ENCODE peak calls at places on chromosomes 2 and 18, in five cellular contexts. W is BE2C, V is esophagus squamous epithelium, K is GM23248, S is mesenchymal stem cell. X is an unnamed sample. For H3K27me3, the result is how much of the 10 kb centered on the place peaks cover.

GRCh38 chr18:57004366-57005121 is 142.3 kb upstream of the BOD1L2 start:
- DNase-seq in W (no peak), V (no peak), K (peak), S (peak), X (no peak)

GRCh38 chr2:9885036-9885684 is 41.9 kb downstream of the TAF1B start:
- DNase-seq in W (no peak), V (no peak), K (peak), S (no peak), X (no peak)

GRCh38 chr2:170816499-170817246 is at the start of gene GAD1:
- DNase-seq in W (no peak), V (no peak), K (peak), S (peak), X (no peak)

GRCh38 chr2:20617081-20617575 is 33.8 kb downstream of the HS1BP3 start:
- DNase-seq in W (peak), V (no peak), K (no peak), S (peak), X (peak)

GRCh38 chr2:96888082-96889011 is 18.5 kb upstream of the SEMA4C start:
- DNase-seq in W (no peak), V (no peak), K (no peak), S (no peak), X (no peak)

GRCh38 chr2:128314348-128315121 is 4.1 kb downstream of the HS6ST1 start:
- DNase-seq in W (no peak), V (no peak), K (no peak), S (no peak), X (peak)

GRCh38 chr2:188217266-188217665 is 74.4 kb upstream of the GULP1 start:
- DNase-seq in W (no peak), V (no peak), K (no peak), S (no peak), X (no peak)

GRCh38 chr2:109217362-109218086 is 88.5 kb downstream of the SH3RF3 start:
- DNase-seq in W (no peak), V (no peak), K (peak), S (peak), X (peak)

GRCh38 chr2:235934059-235934896 is 233.9 kb downstream of the GBX2 start:
- DNase-seq in W (no peak), V (no peak), K (no peak), S (peak), X (peak)

GRCh38 chr2:21467910-21468309 is 344.1 kb downstream of the TDRD15 start:
- DNase-seq in W (no peak), V (no peak), K (no peak), S (peak), X (no peak)

GRCh38 chr2:47232738-47233415 is 77.8 kb upstream of the STPG4 start:
- DNase-seq in W (peak), V (no peak), K (no peak), S (peak), X (no peak)

GRCh38 chr2:21256006-21256405 is 132.2 kb downstream of the TDRD15 start:
- DNase-seq in W (peak), V (peak), K (no peak), S (no peak), X (peak)

GRCh38 chr2:11056614-11057013 is 98.7 kb upstream of the SLC66A3 start:
- DNase-seq in W (peak), V (no peak), K (peak), S (peak), X (no peak)

GRCh38 chr18:49048361-49048760 is 97.6 kb upstream of the SMAD7 start:
- DNase-seq in W (no peak), V (no peak), K (peak), S (peak), X (no peak)

GRCh38 chr2:85716346-85716880 is 22.3 kb downstream of the GNLY start:
- DNase-seq in W (no peak), V (no peak), K (no peak), S (no peak), X (no peak)

GRCh38 chr2:234001380-234001993 is 49.0 kb upstream of the SPP2 start:
- DNase-seq in W (peak), V (no peak), K (no peak), S (no peak), X (no peak)

GRCh38 chr18:21740474-21740723 is 193 bp upstream of the MIB1 start:
- DNase-seq in W (peak), V (peak), K (peak), S (no peak), X (peak)

GRCh38 chr18:35045121-35045520 is 3.9 kb downstream of the MAPRE2 start:
- DNase-seq in W (peak), V (no peak), K (peak), S (peak), X (no peak)

GRCh38 chr18:49371786-49372185 is 88.7 kb downstream of the DYM start:
- DNase-seq in W (no peak), V (no peak), K (peak), S (no peak), X (no peak)

GRCh38 chr2:112768432-112768831 is 4.0 kb upstream of the CKAP2L start:
- DNase-seq in W (no peak), V (no peak), K (peak), S (peak), X (no peak)

GRCh38 chr2:157395811-157396210 is 48.1 kb downstream of the CYTIP start:
- DNase-seq in W (no peak), V (no peak), K (no peak), S (no peak), X (no peak)

GRCh38 chr2:194697439-194697838 is 959.6 kb upstream of the SLC39A10 start:
- DNase-seq in W (no peak), V (no peak), K (no peak), S (no peak), X (no peak)

GRCh38 chr18:79507076-79507545 is 111.4 kb downstream of the NFATC1 start:
- DNase-seq in W (peak), V (no peak), K (peak), S (no peak), X (peak)

GRCh38 chr2:79585701-79586428 is 73.0 kb downstream of the CTNNA2 start:
- DNase-seq in W (no peak), V (no peak), K (peak), S (no peak), X (no peak)

GRCh38 chr2:55839182-55839819 is 84.3 kb downstream of the EFEMP1 start:
- DNase-seq in W (no peak), V (no peak), K (no peak), S (peak), X (no peak)

GRCh38 chr2:96907405-96908041 is 37.6 kb upstream of the SEMA4C start:
- DNase-seq in W (peak), V (no peak), K (peak), S (peak), X (peak)

GRCh38 chr2:239208470-239209180 is 192.2 kb downstream of the HDAC4 start:
- DNase-seq in W (no peak), V (no peak), K (no peak), S (no peak), X (no peak)

GRCh38 chr2:176080540-176081355 is 3.0 kb downstream of the EVX2 start:
- DNase-seq in W (no peak), V (no peak), K (peak), S (no peak), X (peak)

GRCh38 chr2:73053316-73054114 is 18.0 kb downstream of the SFXN5 start:
- DNase-seq in W (no peak), V (no peak), K (peak), S (no peak), X (no peak)

GRCh38 chr2:180077295-180077906 is 70.3 kb upstream of the CWC22 start:
- DNase-seq in W (no peak), V (no peak), K (peak), S (peak), X (no peak)

GRCh38 chr18:5455644-5456043 is 88.2 kb downstream of the EPB41L3 start:
- DNase-seq in W (no peak), V (no peak), K (no peak), S (no peak), X (no peak)

GRCh38 chr2:138274421-138275291 is 226.9 kb upstream of the SPOPL start:
- DNase-seq in W (peak), V (no peak), K (peak), S (no peak), X (no peak)

GRCh38 chr2:130336877-130337734 is 5.6 kb upstream of the IMP4 start:
- DNase-seq in W (peak), V (no peak), K (peak), S (peak), X (peak)

GRCh38 chr2:130337735-130338325 is 4.9 kb upstream of the IMP4 start:
- DNase-seq in W (no peak), V (no peak), K (peak), S (peak), X (no peak)

GRCh38 chr2:130334026-130334425 is 8.7 kb upstream of the IMP4 start:
- DNase-seq in W (no peak), V (no peak), K (no peak), S (no peak), X (no peak)

GRCh38 chr2:130335226-130335625 is 7.5 kb upstream of the IMP4 start:
- DNase-seq in W (no peak), V (no peak), K (no peak), S (no peak), X (no peak)

DNA sequence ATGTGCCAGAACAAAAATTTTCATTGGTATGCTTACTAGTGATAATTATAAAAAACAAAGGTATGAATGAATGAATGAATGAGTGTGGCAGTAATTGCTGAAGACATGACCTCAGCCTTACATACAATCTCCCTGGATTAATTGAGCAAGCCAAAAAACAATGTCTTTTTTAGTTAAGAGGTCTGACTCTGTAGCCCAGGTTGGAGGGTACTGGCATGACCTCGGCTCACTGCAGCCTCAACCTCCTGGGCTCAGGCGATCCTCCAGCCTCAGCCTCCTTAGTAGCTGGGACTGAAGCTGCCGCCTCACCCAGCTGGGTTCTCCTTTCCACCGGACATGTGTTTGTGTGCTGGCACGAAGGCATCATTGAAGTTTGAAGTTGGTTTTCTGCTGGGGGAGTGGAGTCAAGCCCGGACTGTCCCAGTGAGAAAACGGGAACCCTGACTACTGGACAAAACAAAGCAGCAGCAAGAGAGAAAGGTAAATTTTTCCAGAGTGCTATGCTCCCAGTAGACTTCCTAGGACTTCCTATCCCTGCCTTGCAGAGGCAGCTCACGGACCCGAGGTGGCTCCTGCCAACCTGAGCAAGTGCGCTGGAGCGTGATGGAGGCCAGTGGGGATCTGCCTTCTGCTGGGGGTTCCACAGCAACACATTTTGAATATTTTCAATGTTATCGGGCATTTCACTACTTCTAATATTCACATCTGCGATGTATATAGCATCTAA is 6.4 kb upstream of the IMP4 start:
- DNase-seq in W (peak), V (no peak), K (no peak), S (no peak), X (no peak)
- H3K4me3 ChIP-seq in W (peak), V (no peak), K (no peak), S (no peak), X (no peak)

GRCh38 chr2:3038636-3039035 is 339.0 kb downstream of the EIPR1 start:
- DNase-seq in W (no peak), V (no peak), K (no peak), S (no peak), X (no peak)
- H3K27me3 ChIP-seq in W (under half), V (under half), K (under half), S (under half), X (under half)

GRCh38 chr2:18074476-18074875 is 196.0 kb downstream of the KCNS3 start:
- DNase-seq in W (no peak), V (no peak), K (no peak), S (peak), X (no peak)

GRCh38 chr2:18073601-18074000 is 195.1 kb downstream of the KCNS3 start:
- DNase-seq in W (no peak), V (no peak), K (no peak), S (no peak), X (no peak)

GRCh38 chr2:18077211-18077610 is 198.7 kb downstream of the KCNS3 start:
- DNase-seq in W (no peak), V (no peak), K (no peak), S (peak), X (no peak)

GRCh38 chr2:18077724-18078123 is 199.3 kb downstream of the KCNS3 start:
- DNase-seq in W (no peak), V (no peak), K (peak), S (peak), X (no peak)

GRCh38 chr2:18078206-18078605 is 199.7 kb downstream of the KCNS3 start:
- DNase-seq in W (no peak), V (no peak), K (no peak), S (no peak), X (no peak)
- H3K4me3 ChIP-seq in W (no peak), V (no peak), K (no peak), S (no peak), X (no peak)

GRCh38 chr2:218059289-218059688 is 9.8 kb upstream of the RUFY4 start:
- DNase-seq in W (no peak), V (no peak), K (no peak), S (peak), X (no peak)

GRCh38 chr2:218063541-218064295 is 5.3 kb upstream of the RUFY4 start:
- DNase-seq in W (no peak), V (no peak), K (no peak), S (no peak), X (no peak)

GRCh38 chr2:218060950-218061660 is 7.9 kb upstream of the RUFY4 start:
- DNase-seq in W (no peak), V (no peak), K (no peak), S (no peak), X (no peak)

GRCh38 chr2:218065239-218066006 is 3.6 kb upstream of the RUFY4 start:
- DNase-seq in W (no peak), V (no peak), K (no peak), S (no peak), X (no peak)

DNA sequence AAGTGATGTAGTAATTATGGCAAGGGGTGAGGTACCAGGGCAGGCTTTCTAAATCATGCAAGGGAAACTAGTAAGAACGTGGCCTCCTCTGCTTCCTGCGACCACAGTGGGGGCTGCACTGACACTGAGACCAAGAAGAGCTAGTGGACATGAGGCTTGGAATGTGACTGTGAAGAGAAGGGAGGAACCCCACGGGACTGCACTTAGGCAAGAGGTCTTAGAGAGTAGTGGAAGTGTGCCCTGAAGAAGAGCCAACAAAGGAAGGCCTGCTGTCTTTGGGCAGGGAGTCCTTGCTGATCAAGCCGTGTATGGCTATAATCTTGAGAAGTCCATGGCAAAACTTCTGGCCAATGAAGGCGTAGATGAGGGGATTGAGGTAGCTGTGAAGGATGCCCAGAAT is 8.9 kb upstream of the RUFY4 start:
- DNase-seq in W (no peak), V (no peak), K (no peak), S (no peak), X (peak)
- H3K27me3 ChIP-seq in W (under half), V (under half), K (half or more), S (half or more), X (under half)

GRCh38 chr2:120177011-120177621 is 46.1 kb downstream of the TMEM185B start:
- DNase-seq in W (no peak), V (no peak), K (no peak), S (no peak), X (no peak)

GRCh38 chr2:120180066-120180465 is 43.1 kb downstream of the TMEM185B start:
- DNase-seq in W (no peak), V (no peak), K (no peak), S (no peak), X (no peak)

GRCh38 chr2:120177973-120178372 is 45.2 kb downstream of the TMEM185B start:
- DNase-seq in W (no peak), V (no peak), K (no peak), S (no peak), X (no peak)

GRCh38 chr2:120175000-120175581 is 48.1 kb downstream of the TMEM185B start:
- DNase-seq in W (no peak), V (no peak), K (peak), S (peak), X (no peak)

DNA sequence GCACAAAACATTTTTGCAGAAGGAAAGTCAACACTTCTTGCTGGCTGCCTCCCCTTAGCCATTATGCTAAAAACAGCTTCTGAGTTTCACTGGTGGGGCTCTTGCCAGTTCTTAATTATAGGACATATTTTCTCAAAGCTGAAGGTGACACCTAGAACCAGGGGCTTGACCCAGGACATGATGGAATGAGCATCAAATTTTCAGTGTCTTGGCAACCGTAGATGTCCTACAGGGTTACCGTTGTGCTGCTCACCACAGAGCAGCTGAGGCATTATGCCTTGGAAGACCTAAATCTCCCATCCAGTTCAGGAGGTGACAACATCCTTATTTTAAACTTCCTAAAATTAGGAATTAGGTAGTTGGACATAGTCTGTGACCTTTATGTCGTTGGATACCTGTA is 46.7 kb downstream of the TMEM185B start:
- DNase-seq in W (no peak), V (no peak), K (no peak), S (no peak), X (no peak)
- H3K4me3 ChIP-seq in W (no peak), V (peak), K (no peak), S (no peak), X (no peak)

GRCh38 chr2:228181098-228182019 is at the start of gene SPHKAP:
- DNase-seq in W (no peak), V (no peak), K (peak), S (no peak), X (no peak)

GRCh38 chr2:228180126-228181097 is 1.1 kb downstream of the SPHKAP start:
- DNase-seq in W (no peak), V (no peak), K (peak), S (no peak), X (no peak)
- H3K27me3 ChIP-seq in W (under half), V (under half), K (under half), S (under half), X (under half)

GRCh38 chr2:219293736-219294201 is 14.6 kb downstream of the DNAJB2 start:
- DNase-seq in W (no peak), V (no peak), K (no peak), S (no peak), X (no peak)
- H3K4me3 ChIP-seq in W (no peak), V (no peak), K (no peak), S (no peak), X (no peak)

GRCh38 chr18:59272971-59273935 is at the start of gene RAX:
- DNase-seq in W (peak), V (no peak), K (peak), S (peak), X (no peak)

GRCh38 chr18:59273936-59274928 is 978 bp upstream of the RAX start:
- DNase-seq in W (no peak), V (no peak), K (no peak), S (no peak), X (no peak)

GRCh38 chr18:59270689-59271257 is 2.5 kb downstream of the RAX start:
- DNase-seq in W (no peak), V (no peak), K (no peak), S (no peak), X (no peak)

GRCh38 chr18:59271606-59272220 is 1.5 kb downstream of the RAX start:
- DNase-seq in W (no peak), V (no peak), K (no peak), S (no peak), X (no peak)

DNA sequence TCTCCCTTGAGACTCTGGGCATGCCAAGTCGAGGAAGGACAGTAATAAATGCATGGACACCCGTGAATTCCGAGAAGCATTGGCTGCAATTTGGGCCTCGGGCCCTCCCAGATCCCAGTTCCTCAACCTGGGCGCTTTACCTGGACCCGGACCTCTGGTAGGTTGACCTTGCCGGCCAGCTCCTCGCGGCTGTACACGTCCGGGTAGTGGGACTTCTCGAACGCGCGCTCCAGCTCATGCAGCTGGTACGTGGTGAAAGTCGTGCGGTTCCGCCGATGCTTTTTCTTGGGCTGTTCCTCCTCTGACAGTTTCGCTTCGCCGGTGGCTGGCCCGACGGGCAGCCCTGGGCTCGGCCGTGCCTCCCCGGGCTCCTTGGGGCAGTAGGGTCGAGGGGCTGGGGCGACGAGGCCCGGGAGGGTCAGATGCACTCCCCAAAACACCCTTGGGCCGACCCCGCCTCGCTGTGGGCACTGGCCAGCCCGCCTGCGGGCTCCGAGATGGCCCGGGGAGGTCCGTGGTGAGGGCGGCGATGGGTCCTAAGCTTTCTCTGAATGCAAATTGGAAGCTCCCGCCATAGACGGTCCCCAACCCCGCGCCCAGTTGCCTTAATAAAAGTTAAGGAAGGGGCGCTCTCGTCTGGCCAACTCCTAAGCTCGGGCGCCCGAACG is 899 bp downstream of the RAX start:
- DNase-seq in W (no peak), V (no peak), K (peak), S (no peak), X (no peak)
- H3K27me3 ChIP-seq in W (half or more), V (half or more), K (half or more), S (half or more), X (half or more)

X was measured in right atrium auricular region.